ENCODE peak calls at places on chromosomes 12 and 14, in eight cellular contexts. One of them, this sample, is unnamed. For H3K4me1, the result is how much of the 10 kb centered on the place peaks cover.

GRCh38 chr14:32611752-32612151 is 282.7 kb downstream of the AKAP6 start:
- DNase-seq in gastrocnemius medialis: no peak
- DNase-seq in lower lobe of right lung: no peak
- DNase-seq in esophagus squamous epithelium: no peak
- DNase-seq in GM23338: no peak
- DNase-seq in stomach: no peak
- DNase-seq in thyroid gland: no peak
- DNase-seq in cardiac muscle cell: peak
- DNase-seq in this sample: no peak

GRCh38 chr12:2393016-2393415 is 340.2 kb downstream of the CACNA1C start:
- DNase-seq in lower lobe of right lung: no peak
- DNase-seq in gastrocnemius medialis: no peak
- DNase-seq in esophagus squamous epithelium: no peak
- DNase-seq in GM23338: no peak
- DNase-seq in thyroid gland: peak
- DNase-seq in stomach: no peak
- DNase-seq in cardiac muscle cell: no peak
- DNase-seq in this sample: no peak

GRCh38 chr12:1879633-1880032 is 38.8 kb downstream of the CACNA2D4 start:
- DNase-seq in stomach: no peak
- DNase-seq in lower lobe of right lung: no peak
- DNase-seq in cardiac muscle cell: no peak
- DNase-seq in gastrocnemius medialis: no peak
- DNase-seq in esophagus squamous epithelium: no peak
- DNase-seq in thyroid gland: no peak
- DNase-seq in GM23338: no peak
- DNase-seq in this sample: no peak

GRCh38 chr14:50060871-50061663 is 55.3 kb downstream of the VCPKMT start:
- DNase-seq in cardiac muscle cell: peak
- DNase-seq in esophagus squamous epithelium: no peak
- DNase-seq in gastrocnemius medialis: peak
- DNase-seq in lower lobe of right lung: no peak
- DNase-seq in stomach: no peak
- DNase-seq in GM23338: peak
- DNase-seq in thyroid gland: peak
- DNase-seq in this sample: no peak

GRCh38 chr14:35849122-35849521 is 23.0 kb downstream of the BRMS1L start:
- DNase-seq in GM23338: no peak
- DNase-seq in esophagus squamous epithelium: no peak
- DNase-seq in lower lobe of right lung: no peak
- DNase-seq in stomach: no peak
- DNase-seq in gastrocnemius medialis: no peak
- DNase-seq in cardiac muscle cell: no peak
- DNase-seq in thyroid gland: no peak
- DNase-seq in this sample: no peak

GRCh38 chr14:104314251-104314941 is 176.0 kb downstream of the KIF26A start:
- DNase-seq in gastrocnemius medialis: no peak
- DNase-seq in esophagus squamous epithelium: no peak
- DNase-seq in cardiac muscle cell: no peak
- DNase-seq in lower lobe of right lung: peak
- DNase-seq in stomach: peak
- DNase-seq in GM23338: no peak
- DNase-seq in thyroid gland: peak
- DNase-seq in this sample: peak

GRCh38 chr14:72708708-72709475 is 185.0 kb downstream of the DPF3 start:
- DNase-seq in stomach: no peak
- DNase-seq in lower lobe of right lung: no peak
- DNase-seq in gastrocnemius medialis: no peak
- DNase-seq in cardiac muscle cell: no peak
- DNase-seq in thyroid gland: no peak
- DNase-seq in GM23338: peak
- DNase-seq in esophagus squamous epithelium: no peak
- DNase-seq in this sample: no peak

GRCh38 chr14:35399083-35399807 is 5.3 kb downstream of the NFKBIA start:
- DNase-seq in thyroid gland: peak
- DNase-seq in lower lobe of right lung: no peak
- DNase-seq in gastrocnemius medialis: peak
- DNase-seq in esophagus squamous epithelium: no peak
- DNase-seq in stomach: no peak
- DNase-seq in cardiac muscle cell: no peak
- DNase-seq in GM23338: no peak
- DNase-seq in this sample: no peak

GRCh38 chr12:133135747-133136146 is 5.3 kb downstream of the ZNF10 start:
- DNase-seq in stomach: no peak
- DNase-seq in esophagus squamous epithelium: no peak
- DNase-seq in lower lobe of right lung: no peak
- DNase-seq in GM23338: no peak
- DNase-seq in thyroid gland: no peak
- DNase-seq in gastrocnemius medialis: no peak
- DNase-seq in cardiac muscle cell: no peak
- DNase-seq in this sample: no peak

GRCh38 chr12:98154850-98155249 is 360.5 kb upstream of the TMPO start:
- DNase-seq in stomach: no peak
- DNase-seq in cardiac muscle cell: peak
- DNase-seq in gastrocnemius medialis: no peak
- DNase-seq in lower lobe of right lung: no peak
- DNase-seq in thyroid gland: peak
- DNase-seq in GM23338: peak
- DNase-seq in esophagus squamous epithelium: no peak
- DNase-seq in this sample: peak

GRCh38 chr14:89473979-89474378 is 56.9 kb upstream of the FOXN3 start:
- DNase-seq in esophagus squamous epithelium: no peak
- DNase-seq in cardiac muscle cell: no peak
- DNase-seq in lower lobe of right lung: no peak
- DNase-seq in stomach: no peak
- DNase-seq in gastrocnemius medialis: no peak
- DNase-seq in GM23338: no peak
- DNase-seq in thyroid gland: no peak
- DNase-seq in this sample: no peak

GRCh38 chr12:113261847-113262470 is 40.7 kb downstream of the TPCN1 start:
- DNase-seq in GM23338: no peak
- DNase-seq in lower lobe of right lung: no peak
- DNase-seq in thyroid gland: peak
- DNase-seq in stomach: no peak
- DNase-seq in gastrocnemius medialis: no peak
- DNase-seq in esophagus squamous epithelium: no peak
- DNase-seq in cardiac muscle cell: peak
- DNase-seq in this sample: no peak

GRCh38 chr12:69101505-69101904 is 137.9 kb upstream of the CPSF6 start:
- DNase-seq in cardiac muscle cell: no peak
- DNase-seq in lower lobe of right lung: no peak
- DNase-seq in stomach: no peak
- DNase-seq in GM23338: no peak
- DNase-seq in esophagus squamous epithelium: no peak
- DNase-seq in thyroid gland: peak
- DNase-seq in gastrocnemius medialis: no peak
- DNase-seq in this sample: peak

GRCh38 chr12:79056775-79057174 is 192.2 kb downstream of the SYT1 start:
- DNase-seq in cardiac muscle cell: no peak
- DNase-seq in esophagus squamous epithelium: no peak
- DNase-seq in thyroid gland: no peak
- DNase-seq in gastrocnemius medialis: no peak
- DNase-seq in stomach: no peak
- DNase-seq in lower lobe of right lung: no peak
- DNase-seq in GM23338: no peak
- DNase-seq in this sample: no peak

GRCh38 chr14:58078068-58078467 is 73.9 kb downstream of the ARMH4 start:
- DNase-seq in cardiac muscle cell: peak
- DNase-seq in gastrocnemius medialis: no peak
- DNase-seq in GM23338: peak
- DNase-seq in thyroid gland: no peak
- DNase-seq in stomach: no peak
- DNase-seq in lower lobe of right lung: no peak
- DNase-seq in esophagus squamous epithelium: no peak
- DNase-seq in this sample: no peak

GRCh38 chr12:94353130-94353529 is 106.5 kb downstream of the CEP83 start:
- DNase-seq in stomach: no peak
- DNase-seq in thyroid gland: no peak
- DNase-seq in esophagus squamous epithelium: no peak
- DNase-seq in GM23338: no peak
- DNase-seq in cardiac muscle cell: no peak
- DNase-seq in gastrocnemius medialis: no peak
- DNase-seq in lower lobe of right lung: no peak
- DNase-seq in this sample: no peak

GRCh38 chr14:96571311-96571710 is 69.1 kb downstream of the PAPOLA start:
- DNase-seq in esophagus squamous epithelium: no peak
- DNase-seq in stomach: no peak
- DNase-seq in thyroid gland: no peak
- DNase-seq in GM23338: no peak
- DNase-seq in lower lobe of right lung: no peak
- DNase-seq in cardiac muscle cell: no peak
- DNase-seq in gastrocnemius medialis: no peak
- DNase-seq in this sample: no peak

GRCh38 chr12:82757059-82757458 is 70.4 kb downstream of the TMTC2 start:
- DNase-seq in stomach: no peak
- DNase-seq in cardiac muscle cell: peak
- DNase-seq in lower lobe of right lung: no peak
- DNase-seq in esophagus squamous epithelium: no peak
- DNase-seq in GM23338: no peak
- DNase-seq in thyroid gland: no peak
- DNase-seq in gastrocnemius medialis: no peak
- DNase-seq in this sample: no peak

GRCh38 chr12:96590970-96591369 is 101.6 kb downstream of the CFAP54 start:
- DNase-seq in lower lobe of right lung: no peak
- DNase-seq in esophagus squamous epithelium: no peak
- DNase-seq in GM23338: no peak
- DNase-seq in cardiac muscle cell: no peak
- DNase-seq in stomach: no peak
- DNase-seq in thyroid gland: no peak
- DNase-seq in gastrocnemius medialis: no peak
- DNase-seq in this sample: no peak

GRCh38 chr12:20044836-20045235 is 323.5 kb upstream of the PDE3A start:
- DNase-seq in gastrocnemius medialis: no peak
- DNase-seq in GM23338: no peak
- DNase-seq in esophagus squamous epithelium: no peak
- DNase-seq in cardiac muscle cell: peak
- DNase-seq in stomach: no peak
- DNase-seq in thyroid gland: no peak
- DNase-seq in lower lobe of right lung: no peak
- DNase-seq in this sample: no peak

DNA sequence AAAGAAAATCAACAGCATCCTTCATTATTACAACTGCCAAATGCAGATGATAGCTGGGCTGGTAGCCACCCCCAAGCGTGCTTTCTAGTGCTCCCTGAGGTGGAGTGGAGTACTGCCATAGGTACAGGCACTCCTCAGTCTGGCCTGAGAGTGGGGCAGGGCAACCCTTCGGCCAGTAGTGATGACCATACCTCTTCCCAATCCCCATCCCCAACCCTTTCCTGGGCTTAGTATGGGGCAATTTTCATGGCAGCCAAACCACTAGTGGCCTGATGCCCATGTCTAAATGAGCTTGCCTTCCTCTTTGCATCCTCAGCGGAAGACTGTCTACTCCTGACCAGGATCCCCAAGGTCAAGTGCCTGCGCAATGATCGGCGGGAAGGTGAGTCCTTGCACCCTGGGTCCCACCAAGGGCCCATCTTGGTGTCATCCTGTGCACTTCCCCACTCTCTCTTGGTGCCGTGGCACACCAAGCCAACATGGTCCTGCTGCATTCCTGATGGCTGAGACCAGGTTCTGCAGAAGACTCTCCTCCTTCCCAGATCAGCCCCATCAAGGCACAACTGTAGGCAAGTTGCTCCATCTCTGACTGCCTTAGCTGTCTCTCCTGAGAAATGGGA is 65.8 kb downstream of the GALNT16 start:
- DNase-seq in esophagus squamous epithelium: no peak
- DNase-seq in lower lobe of right lung: no peak
- DNase-seq in cardiac muscle cell: no peak
- DNase-seq in gastrocnemius medialis: no peak
- DNase-seq in thyroid gland: no peak
- DNase-seq in GM23338: peak
- DNase-seq in stomach: no peak
- DNase-seq in this sample: no peak
- TF ChIP-seq CTCF in esophagus squamous epithelium: no peak
- TF ChIP-seq CTCF in lower lobe of right lung: no peak
- TF ChIP-seq CTCF in cardiac muscle cell: no peak
- TF ChIP-seq CTCF in gastrocnemius medialis: no peak
- TF ChIP-seq CTCF in thyroid gland: no peak
- TF ChIP-seq CTCF in GM23338: peak
- TF ChIP-seq CTCF in stomach: no peak
- TF ChIP-seq CTCF in this sample: no peak

GRCh38 chr12:46387697-46388096 is 15.1 kb upstream of the SLC38A2 start:
- DNase-seq in GM23338: peak
- DNase-seq in stomach: no peak
- DNase-seq in cardiac muscle cell: no peak
- DNase-seq in esophagus squamous epithelium: no peak
- DNase-seq in lower lobe of right lung: no peak
- DNase-seq in thyroid gland: no peak
- DNase-seq in gastrocnemius medialis: no peak
- DNase-seq in this sample: no peak

GRCh38 chr12:46386877-46387629 is 14.5 kb upstream of the SLC38A2 start:
- DNase-seq in gastrocnemius medialis: peak
- DNase-seq in GM23338: peak
- DNase-seq in stomach: no peak
- DNase-seq in cardiac muscle cell: peak
- DNase-seq in esophagus squamous epithelium: no peak
- DNase-seq in thyroid gland: peak
- DNase-seq in lower lobe of right lung: peak
- DNase-seq in this sample: peak

GRCh38 chr12:46384451-46385301 is 12.1 kb upstream of the SLC38A2 start:
- DNase-seq in esophagus squamous epithelium: no peak
- DNase-seq in gastrocnemius medialis: no peak
- DNase-seq in lower lobe of right lung: no peak
- DNase-seq in GM23338: no peak
- DNase-seq in stomach: no peak
- DNase-seq in cardiac muscle cell: peak
- DNase-seq in thyroid gland: no peak
- DNase-seq in this sample: no peak

GRCh38 chr12:46385439-46385838 is 12.9 kb upstream of the SLC38A2 start:
- DNase-seq in esophagus squamous epithelium: no peak
- DNase-seq in lower lobe of right lung: no peak
- DNase-seq in stomach: no peak
- DNase-seq in cardiac muscle cell: no peak
- DNase-seq in GM23338: peak
- DNase-seq in thyroid gland: peak
- DNase-seq in gastrocnemius medialis: peak
- DNase-seq in this sample: no peak

GRCh38 chr12:46386360-46386867 is 13.8 kb upstream of the SLC38A2 start:
- DNase-seq in thyroid gland: no peak
- DNase-seq in GM23338: no peak
- DNase-seq in lower lobe of right lung: no peak
- DNase-seq in cardiac muscle cell: peak
- DNase-seq in stomach: no peak
- DNase-seq in esophagus squamous epithelium: no peak
- DNase-seq in gastrocnemius medialis: no peak
- DNase-seq in this sample: no peak
- H3K4me1 ChIP-seq in thyroid gland: half or more
- H3K4me1 ChIP-seq in GM23338: half or more
- H3K4me1 ChIP-seq in lower lobe of right lung: half or more
- H3K4me1 ChIP-seq in cardiac muscle cell: half or more
- H3K4me1 ChIP-seq in stomach: under half
- H3K4me1 ChIP-seq in esophagus squamous epithelium: under half
- H3K4me1 ChIP-seq in gastrocnemius medialis: half or more
- H3K4me1 ChIP-seq in this sample: under half

GRCh38 chr14:69713976-69714716 is 52.8 kb upstream of the SRSF5 start:
- DNase-seq in GM23338: peak
- DNase-seq in cardiac muscle cell: no peak
- DNase-seq in thyroid gland: no peak
- DNase-seq in lower lobe of right lung: no peak
- DNase-seq in gastrocnemius medialis: no peak
- DNase-seq in esophagus squamous epithelium: no peak
- DNase-seq in stomach: no peak
- DNase-seq in this sample: peak
- H3K4me3 ChIP-seq in GM23338: no peak
- H3K4me3 ChIP-seq in cardiac muscle cell: no peak
- H3K4me3 ChIP-seq in thyroid gland: no peak
- H3K4me3 ChIP-seq in lower lobe of right lung: no peak
- H3K4me3 ChIP-seq in gastrocnemius medialis: no peak
- H3K4me3 ChIP-seq in esophagus squamous epithelium: no peak
- H3K4me3 ChIP-seq in stomach: no peak
- H3K4me3 ChIP-seq in this sample: no peak

GRCh38 chr12:99658950-99659349 is 11.4 kb downstream of the GARIN6 start:
- DNase-seq in lower lobe of right lung: no peak
- DNase-seq in gastrocnemius medialis: no peak
- DNase-seq in cardiac muscle cell: peak
- DNase-seq in stomach: no peak
- DNase-seq in esophagus squamous epithelium: no peak
- DNase-seq in thyroid gland: no peak
- DNase-seq in GM23338: peak
- DNase-seq in this sample: no peak
- TF ChIP-seq CTCF in lower lobe of right lung: no peak
- TF ChIP-seq CTCF in gastrocnemius medialis: no peak
- TF ChIP-seq CTCF in cardiac muscle cell: no peak
- TF ChIP-seq CTCF in stomach: no peak
- TF ChIP-seq CTCF in esophagus squamous epithelium: no peak
- TF ChIP-seq CTCF in thyroid gland: peak
- TF ChIP-seq CTCF in GM23338: no peak
- TF ChIP-seq CTCF in this sample: no peak